ENCODE peak calls at places on chromosome 14, in six cellular contexts. One of them, this sample, is unnamed.

GRCh38 chr14:49865431-49865859 is 12.9 kb upstream of the NEMF start:
- DNase-seq in PC-9: peak; percentile 74
- DNase-seq in fibroblast of the aortic adventitia: peak; percentile 78
- DNase-seq in ascending aorta: no peak
- DNase-seq in choroid plexus epithelial cell: peak; percentile 80
- DNase-seq in lung: peak; percentile 72
- DNase-seq in this sample: no peak

GRCh38 chr14:47442206-47442605 is 233.2 kb downstream of the MDGA2 start:
- DNase-seq in PC-9: peak; percentile 23
- DNase-seq in fibroblast of the aortic adventitia: no peak
- DNase-seq in ascending aorta: no peak
- DNase-seq in choroid plexus epithelial cell: peak; percentile 80
- DNase-seq in lung: no peak
- DNase-seq in this sample: no peak

GRCh38 chr14:85675957-85676356 is 146.0 kb downstream of the FLRT2 start:
- DNase-seq in PC-9: no peak
- DNase-seq in fibroblast of the aortic adventitia: no peak
- DNase-seq in ascending aorta: no peak
- DNase-seq in choroid plexus epithelial cell: no peak
- DNase-seq in lung: no peak
- DNase-seq in this sample: no peak

GRCh38 chr14:52267501-52268190 is at the start of gene PTGDR:
- DNase-seq in PC-9: peak; percentile 10
- DNase-seq in fibroblast of the aortic adventitia: peak; percentile 64
- DNase-seq in ascending aorta: no peak
- DNase-seq in choroid plexus epithelial cell: peak; percentile 15
- DNase-seq in lung: no peak
- DNase-seq in this sample: no peak

GRCh38 chr14:29955087-29955486 is 27.4 kb upstream of the PRKD1 start:
- DNase-seq in PC-9: no peak
- DNase-seq in fibroblast of the aortic adventitia: no peak
- DNase-seq in ascending aorta: no peak
- DNase-seq in choroid plexus epithelial cell: peak; percentile 51
- DNase-seq in lung: no peak
- DNase-seq in this sample: no peak

GRCh38 chr14:65421201-65421981 is 8.9 kb downstream of the FUT8 start:
- DNase-seq in PC-9: no peak
- DNase-seq in fibroblast of the aortic adventitia: peak; percentile 65
- DNase-seq in ascending aorta: no peak
- DNase-seq in choroid plexus epithelial cell: peak; percentile 68
- DNase-seq in lung: no peak
- DNase-seq in this sample: no peak

GRCh38 chr14:104352493-104353220 is 214.3 kb downstream of the KIF26A start:
- DNase-seq in PC-9: no peak
- DNase-seq in fibroblast of the aortic adventitia: no peak
- DNase-seq in ascending aorta: peak; percentile 6
- DNase-seq in choroid plexus epithelial cell: no peak
- DNase-seq in lung: no peak
- DNase-seq in this sample: no peak

GRCh38 chr14:105335735-105336476 is 21.4 kb downstream of the PACS2 start:
- DNase-seq in PC-9: no peak
- DNase-seq in fibroblast of the aortic adventitia: no peak
- DNase-seq in ascending aorta: no peak
- DNase-seq in choroid plexus epithelial cell: no peak
- DNase-seq in lung: no peak
- DNase-seq in this sample: no peak

GRCh38 chr14:20855652-20856291 is 35.4 kb upstream of the RNASE3 start:
- DNase-seq in PC-9: peak; percentile 33
- DNase-seq in fibroblast of the aortic adventitia: peak; percentile 70
- DNase-seq in ascending aorta: no peak
- DNase-seq in choroid plexus epithelial cell: peak; percentile 89
- DNase-seq in lung: peak; percentile 70
- DNase-seq in this sample: peak; percentile 73

GRCh38 chr14:36394593-36394992 is 74.2 kb upstream of the MBIP start:
- DNase-seq in PC-9: no peak
- DNase-seq in fibroblast of the aortic adventitia: no peak
- DNase-seq in ascending aorta: no peak
- DNase-seq in choroid plexus epithelial cell: no peak
- DNase-seq in lung: no peak
- DNase-seq in this sample: no peak

GRCh38 chr14:89178802-89179201 is 238.2 kb downstream of the FOXN3 start:
- DNase-seq in PC-9: no peak
- DNase-seq in fibroblast of the aortic adventitia: peak; percentile 62
- DNase-seq in ascending aorta: no peak
- DNase-seq in choroid plexus epithelial cell: peak; percentile 76
- DNase-seq in lung: no peak
- DNase-seq in this sample: no peak

GRCh38 chr14:103716091-103716801 is 636 bp downstream of the ZFYVE21 start:
- DNase-seq in PC-9: peak; percentile 47
- DNase-seq in fibroblast of the aortic adventitia: peak; percentile 14
- DNase-seq in ascending aorta: no peak
- DNase-seq in choroid plexus epithelial cell: peak; percentile 21
- DNase-seq in lung: no peak
- DNase-seq in this sample: peak; percentile 75

GRCh38 chr14:65411656-65412188 is 808 bp upstream of the FUT8 start:
- DNase-seq in PC-9: peak; percentile 94
- DNase-seq in fibroblast of the aortic adventitia: peak; percentile 93
- DNase-seq in ascending aorta: peak; percentile 61
- DNase-seq in choroid plexus epithelial cell: peak; percentile 92
- DNase-seq in lung: peak; percentile 91
- DNase-seq in this sample: peak; percentile 86

GRCh38 chr14:22630486-22630885 is 13.7 kb downstream of the OR6J1 start:
- DNase-seq in PC-9: no peak
- DNase-seq in fibroblast of the aortic adventitia: peak; percentile 99
- DNase-seq in ascending aorta: no peak
- DNase-seq in choroid plexus epithelial cell: peak; percentile 90
- DNase-seq in lung: no peak
- DNase-seq in this sample: no peak

GRCh38 chr14:60965402-60965801 is 15.5 kb downstream of the TRMT5 start:
- DNase-seq in PC-9: no peak
- DNase-seq in fibroblast of the aortic adventitia: peak; percentile 82
- DNase-seq in ascending aorta: no peak
- DNase-seq in choroid plexus epithelial cell: peak; percentile 87
- DNase-seq in lung: no peak
- DNase-seq in this sample: no peak

GRCh38 chr14:90553921-90554336 is 157.1 kb downstream of the CALM1 start:
- DNase-seq in PC-9: no peak
- DNase-seq in fibroblast of the aortic adventitia: no peak
- DNase-seq in ascending aorta: no peak
- DNase-seq in choroid plexus epithelial cell: no peak
- DNase-seq in lung: no peak
- DNase-seq in this sample: no peak

GRCh38 chr14:54299393-54300363 is 97.1 kb upstream of the CDKN3 start:
- DNase-seq in PC-9: no peak
- DNase-seq in fibroblast of the aortic adventitia: peak; percentile 98
- DNase-seq in ascending aorta: no peak
- DNase-seq in choroid plexus epithelial cell: peak; percentile 13
- DNase-seq in lung: no peak
- DNase-seq in this sample: no peak

GRCh38 chr14:36227802-36228201 is 51.3 kb upstream of the PTCSC3 start:
- DNase-seq in PC-9: no peak
- DNase-seq in fibroblast of the aortic adventitia: no peak
- DNase-seq in ascending aorta: no peak
- DNase-seq in choroid plexus epithelial cell: peak; percentile 29
- DNase-seq in lung: no peak
- DNase-seq in this sample: no peak

GRCh38 chr14:68695871-68696665 is 96.8 kb downstream of the ZFP36L1 start:
- DNase-seq in PC-9: no peak
- DNase-seq in fibroblast of the aortic adventitia: no peak
- DNase-seq in ascending aorta: no peak
- DNase-seq in choroid plexus epithelial cell: no peak
- DNase-seq in lung: no peak
- DNase-seq in this sample: no peak

GRCh38 chr14:53047302-53047701 is 96.5 kb upstream of the FERMT2 start:
- DNase-seq in PC-9: no peak
- DNase-seq in fibroblast of the aortic adventitia: no peak
- DNase-seq in ascending aorta: no peak
- DNase-seq in choroid plexus epithelial cell: no peak
- DNase-seq in lung: no peak
- DNase-seq in this sample: no peak

DNA sequence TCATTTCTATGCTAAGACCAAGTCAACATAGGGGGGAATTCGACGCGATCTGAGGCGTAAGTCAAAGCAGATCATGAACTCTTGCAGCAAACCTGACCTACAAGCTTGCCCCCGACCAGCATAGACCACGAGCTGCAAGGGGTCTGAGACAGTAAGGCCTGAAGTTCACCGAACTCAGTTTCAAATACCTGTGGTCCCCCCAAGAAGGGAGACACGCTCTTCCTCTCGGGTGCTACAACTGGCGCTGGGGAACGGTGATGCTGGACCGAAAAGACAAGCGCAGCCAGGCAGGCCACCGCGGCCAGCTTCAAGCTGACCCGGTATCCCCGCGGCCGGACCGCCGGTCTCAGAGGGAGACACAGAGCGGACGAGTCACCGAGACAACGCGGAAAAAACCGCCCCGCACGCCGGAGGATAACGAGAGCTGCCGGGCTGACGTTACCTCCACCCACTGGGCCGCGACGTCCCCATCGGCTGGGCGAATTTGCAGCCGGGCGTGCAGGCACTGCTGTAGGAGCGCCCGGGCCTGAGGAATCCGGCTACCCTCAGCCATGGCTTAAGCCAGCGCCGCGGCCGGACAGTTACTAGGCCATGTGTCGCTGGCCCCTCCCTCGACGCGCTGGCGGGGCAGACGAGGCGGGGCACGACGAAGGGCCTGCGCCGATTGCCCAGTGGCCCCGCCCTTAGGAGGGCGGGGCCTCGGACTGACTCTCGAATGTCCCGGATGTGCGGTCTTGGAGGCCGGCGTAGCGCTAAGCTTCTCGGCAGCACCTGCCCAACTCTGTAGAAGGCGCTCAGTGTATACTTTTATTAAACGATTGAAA is at the start of gene DTD2:
- DNase-seq in PC-9: peak; percentile 86
- DNase-seq in fibroblast of the aortic adventitia: peak; percentile 92
- DNase-seq in ascending aorta: peak; percentile 75
- DNase-seq in choroid plexus epithelial cell: peak; percentile 97
- DNase-seq in lung: peak; percentile 93
- DNase-seq in this sample: peak; percentile 93
- TF ChIP-seq CTCF in PC-9: no peak
- TF ChIP-seq CTCF in fibroblast of the aortic adventitia: no peak
- TF ChIP-seq CTCF in ascending aorta: no peak
- TF ChIP-seq CTCF in choroid plexus epithelial cell: no peak
- TF ChIP-seq CTCF in lung: no peak
- TF ChIP-seq CTCF in this sample: no peak

GRCh38 chr14:55440385-55440784 is at the start of gene TBPL2:
- DNase-seq in PC-9: no peak
- DNase-seq in fibroblast of the aortic adventitia: no peak
- DNase-seq in ascending aorta: no peak
- DNase-seq in choroid plexus epithelial cell: no peak
- DNase-seq in lung: no peak
- DNase-seq in this sample: no peak
- TF ChIP-seq CTCF in PC-9: no peak
- TF ChIP-seq CTCF in fibroblast of the aortic adventitia: peak; percentile 12
- TF ChIP-seq CTCF in ascending aorta: no peak
- TF ChIP-seq CTCF in choroid plexus epithelial cell: peak; percentile 51
- TF ChIP-seq CTCF in lung: no peak
- TF ChIP-seq CTCF in this sample: peak; percentile 23

GRCh38 chr14:77707355-77707723 is 484 bp downstream of the ALKBH1 start:
- DNase-seq in PC-9: peak; percentile 36
- DNase-seq in fibroblast of the aortic adventitia: peak; percentile 60
- DNase-seq in ascending aorta: no peak
- DNase-seq in choroid plexus epithelial cell: peak; percentile 70
- DNase-seq in lung: no peak
- DNase-seq in this sample: peak; percentile 30
- TF ChIP-seq CTCF in PC-9: peak; percentile 62
- TF ChIP-seq CTCF in fibroblast of the aortic adventitia: peak; percentile 50
- TF ChIP-seq CTCF in ascending aorta: peak; percentile 22
- TF ChIP-seq CTCF in choroid plexus epithelial cell: peak; percentile 68
- TF ChIP-seq CTCF in lung: no peak
- TF ChIP-seq CTCF in this sample: no peak

GRCh38 chr14:63257299-63257698 is 53.1 kb downstream of the RHOJ start:
- DNase-seq in PC-9: no peak
- DNase-seq in fibroblast of the aortic adventitia: no peak
- DNase-seq in ascending aorta: no peak
- DNase-seq in choroid plexus epithelial cell: no peak
- DNase-seq in lung: no peak
- DNase-seq in this sample: no peak
- TF ChIP-seq CTCF in PC-9: no peak
- TF ChIP-seq CTCF in fibroblast of the aortic adventitia: no peak
- TF ChIP-seq CTCF in ascending aorta: no peak
- TF ChIP-seq CTCF in choroid plexus epithelial cell: no peak
- TF ChIP-seq CTCF in lung: no peak
- TF ChIP-seq CTCF in this sample: no peak

GRCh38 chr14:59254146-59254910 is 65.9 kb downstream of the DAAM1 start:
- DNase-seq in PC-9: peak; percentile 37
- DNase-seq in fibroblast of the aortic adventitia: peak; percentile 94
- DNase-seq in ascending aorta: peak; percentile 24
- DNase-seq in choroid plexus epithelial cell: peak; percentile 99
- DNase-seq in lung: peak; percentile 70
- DNase-seq in this sample: no peak
- TF ChIP-seq CTCF in PC-9: no peak
- TF ChIP-seq CTCF in fibroblast of the aortic adventitia: no peak
- TF ChIP-seq CTCF in ascending aorta: no peak
- TF ChIP-seq CTCF in choroid plexus epithelial cell: no peak
- TF ChIP-seq CTCF in lung: no peak
- TF ChIP-seq CTCF in this sample: no peak

GRCh38 chr14:58465425-58465824 is 37.9 kb downstream of the KIAA0586 start:
- DNase-seq in PC-9: no peak
- DNase-seq in fibroblast of the aortic adventitia: peak; percentile 11
- DNase-seq in ascending aorta: no peak
- DNase-seq in choroid plexus epithelial cell: peak; percentile 61
- DNase-seq in lung: no peak
- DNase-seq in this sample: no peak

GRCh38 chr14:58466459-58466858 is 38.9 kb downstream of the KIAA0586 start:
- DNase-seq in PC-9: no peak
- DNase-seq in fibroblast of the aortic adventitia: no peak
- DNase-seq in ascending aorta: no peak
- DNase-seq in choroid plexus epithelial cell: no peak
- DNase-seq in lung: no peak
- DNase-seq in this sample: no peak

GRCh38 chr14:58464652-58465051 is 37.1 kb downstream of the KIAA0586 start:
- DNase-seq in PC-9: no peak
- DNase-seq in fibroblast of the aortic adventitia: no peak
- DNase-seq in ascending aorta: no peak
- DNase-seq in choroid plexus epithelial cell: no peak
- DNase-seq in lung: no peak
- DNase-seq in this sample: no peak

GRCh38 chr14:58467575-58467974 is 40.1 kb downstream of the KIAA0586 start:
- DNase-seq in PC-9: no peak
- DNase-seq in fibroblast of the aortic adventitia: no peak
- DNase-seq in ascending aorta: no peak
- DNase-seq in choroid plexus epithelial cell: no peak
- DNase-seq in lung: no peak
- DNase-seq in this sample: no peak

GRCh38 chr14:58469309-58469708 is 41.8 kb downstream of the KIAA0586 start:
- DNase-seq in PC-9: no peak
- DNase-seq in fibroblast of the aortic adventitia: no peak
- DNase-seq in ascending aorta: no peak
- DNase-seq in choroid plexus epithelial cell: no peak
- DNase-seq in lung: no peak
- DNase-seq in this sample: no peak
- TF ChIP-seq CTCF in PC-9: no peak
- TF ChIP-seq CTCF in fibroblast of the aortic adventitia: no peak
- TF ChIP-seq CTCF in ascending aorta: no peak
- TF ChIP-seq CTCF in choroid plexus epithelial cell: no peak
- TF ChIP-seq CTCF in lung: no peak
- TF ChIP-seq CTCF in this sample: no peak

GRCh38 chr14:51157012-51157411 is 62.1 kb upstream of the TRIM9 start:
- DNase-seq in PC-9: no peak
- DNase-seq in fibroblast of the aortic adventitia: peak; percentile 38
- DNase-seq in ascending aorta: no peak
- DNase-seq in choroid plexus epithelial cell: peak; percentile 69
- DNase-seq in lung: no peak
- DNase-seq in this sample: peak; percentile 22
- TF ChIP-seq CTCF in PC-9: peak; percentile 64
- TF ChIP-seq CTCF in fibroblast of the aortic adventitia: peak; percentile 51
- TF ChIP-seq CTCF in ascending aorta: no peak
- TF ChIP-seq CTCF in choroid plexus epithelial cell: peak; percentile 59
- TF ChIP-seq CTCF in lung: no peak
- TF ChIP-seq CTCF in this sample: no peak

GRCh38 chr14:92785601-92786426 is 8.3 kb upstream of the GOLGA5 start:
- DNase-seq in PC-9: peak; percentile 27
- DNase-seq in fibroblast of the aortic adventitia: peak; percentile 90
- DNase-seq in ascending aorta: no peak
- DNase-seq in choroid plexus epithelial cell: peak; percentile 90
- DNase-seq in lung: no peak
- DNase-seq in this sample: no peak
- TF ChIP-seq CTCF in PC-9: no peak
- TF ChIP-seq CTCF in fibroblast of the aortic adventitia: peak; percentile 50
- TF ChIP-seq CTCF in ascending aorta: no peak
- TF ChIP-seq CTCF in choroid plexus epithelial cell: peak; percentile 44
- TF ChIP-seq CTCF in lung: no peak
- TF ChIP-seq CTCF in this sample: no peak